ENCODE peak calls at places on chromosomes 3 and 15, in six cellular contexts. Z, N, P, M, S and R are unnamed samples.
A peak's percentile ranks its signal among the peaks of the same experiment; 100 is the strongest.

GRCh38 chr3:193240850-193241706 is at the start of gene PLAAT1:
- DNase-seq in S (peak; percentile 88), M (no peak), Z (peak; percentile 89), P (peak; percentile 19), N (peak; percentile 63), R (peak; percentile 88)

GRCh38 chr15:85616549-85616948 is 178.2 kb downstream of the KLHL25 start:
- DNase-seq in M (no peak), Z (no peak), S (no peak), P (no peak), N (no peak), R (no peak)

GRCh38 chr3:8900065-8900464 is 63.2 kb downstream of the RAD18 start:
- DNase-seq in Z (no peak), M (no peak), P (peak; percentile 47), N (peak; percentile 17), S (no peak), R (no peak)

GRCh38 chr3:58623961-58624360 is 42.6 kb downstream of the FAM3D start:
- DNase-seq in Z (no peak), S (no peak), M (no peak), P (peak; percentile 30), N (no peak), R (no peak)

GRCh38 chr3:177468331-177468730 is 271.0 kb upstream of the TBL1XR1 start:
- DNase-seq in N (peak; percentile 50), S (no peak), P (peak; percentile 96), Z (no peak), M (no peak), R (no peak)

GRCh38 chr3:48553886-48554845 is 2.4 kb downstream of the PFKFB4 start:
- DNase-seq in S (no peak), P (no peak), M (no peak), Z (no peak), N (no peak), R (no peak)

GRCh38 chr3:16309558-16309957 is 44.5 kb downstream of the OXNAD1 start:
- DNase-seq in Z (no peak), N (peak; percentile 67), S (peak; percentile 80), P (peak; percentile 68), M (no peak), R (no peak)

GRCh38 chr3:158057666-158058065 is 48.6 kb downstream of the SHOX2 start:
- DNase-seq in S (no peak), Z (no peak), N (no peak), M (no peak), P (no peak), R (no peak)

GRCh38 chr3:14633819-14634424 is 17.6 kb upstream of the CCDC174 start:
- DNase-seq in Z (peak; percentile 76), S (peak; percentile 74), P (peak; percentile 49), N (peak; percentile 58), M (peak; percentile 80), R (peak; percentile 79)

GRCh38 chr15:74203914-74204431 is 1.4 kb upstream of the STRA6 start:
- DNase-seq in N (peak; percentile 77), S (peak; percentile 29), P (peak; percentile 80), M (no peak), Z (peak; percentile 69), R (peak; percentile 64)

DNA sequence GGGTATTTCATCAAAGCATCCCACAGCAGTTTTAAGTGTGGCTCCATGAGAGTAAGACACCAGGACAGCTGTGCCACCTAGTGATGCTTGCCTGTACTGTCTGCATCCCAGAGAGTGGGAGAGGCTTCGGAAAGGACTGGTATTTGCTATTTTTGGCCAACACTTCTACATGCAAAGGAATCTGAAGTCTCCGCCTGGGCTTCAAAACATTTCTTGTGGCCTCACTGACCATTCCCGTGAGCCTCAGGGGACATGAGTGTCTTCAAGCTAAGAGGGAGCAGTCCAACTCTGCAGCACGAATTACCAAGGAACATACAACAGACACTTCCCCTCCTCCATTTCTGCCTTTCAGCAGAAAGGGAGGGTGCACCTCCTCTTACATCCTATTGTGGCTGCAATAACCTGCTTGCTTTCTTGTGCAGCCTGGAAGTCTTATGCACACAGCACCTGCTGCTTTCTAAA is 177.5 kb downstream of the RORA start:
- DNase-seq in N (peak; percentile 54), M (peak; percentile 44), Z (peak; percentile 62), P (peak; percentile 78), S (no peak), R (peak; percentile 52)
- H3K4me2 ChIP-seq in N (no peak overlapping the region), M (no peak overlapping the region), Z (no peak overlapping the region), P (no peak overlapping the region), S (no peak overlapping the region), R (no peak overlapping the region)

GRCh38 chr15:92749172-92749571 is 93.6 kb upstream of the FAM174B start:
- DNase-seq in S (peak; percentile 22), N (no peak), Z (no peak), M (no peak), P (no peak), R (no peak)

GRCh38 chr15:92751528-92751927 is 96.0 kb upstream of the FAM174B start:
- DNase-seq in Z (no peak), M (no peak), P (no peak), N (no peak), S (no peak), R (peak; percentile 26)

GRCh38 chr15:92753591-92753990 is 98.0 kb upstream of the FAM174B start:
- DNase-seq in N (no peak), S (no peak), M (no peak), Z (no peak), P (no peak), R (no peak)
- H2AFZ ChIP-seq in N (no peak overlapping the region), S (no peak overlapping the region), M (no peak overlapping the region), Z (no peak overlapping the region), P (no peak overlapping the region), R (no peak overlapping the region)

GRCh38 chr15:69031013-69032001 is 16.8 kb downstream of the NOX5 start:
- DNase-seq in M (no peak), P (no peak), Z (peak; percentile 82), N (peak; percentile 46), S (peak; percentile 71), R (peak; percentile 76)
- H3K4me2 ChIP-seq in M (no peak overlapping the region), P (peak overlapping the region; percentile 70), Z (peak overlapping the region; percentile 64), N (peak overlapping the region; percentile 69), S (peak overlapping the region; percentile 63), R (peak overlapping the region; percentile 79)

GRCh38 chr3:152508705-152509104 is 240.0 kb downstream of the MBNL1 start:
- DNase-seq in N (peak; percentile 8), S (peak; percentile 29), M (peak; percentile 58), Z (no peak), P (no peak), R (peak; percentile 30)
- H2AFZ ChIP-seq in N (no peak overlapping the region), S (peak overlapping the region; percentile 36), M (no peak overlapping the region), Z (no peak overlapping the region), P (no peak overlapping the region), R (no peak overlapping the region)